ENCODE peak calls at places on chromosomes 5 and 9, in five cellular contexts. One of them, this sample, is unnamed.

GRCh38 chr5:125298258-125298657 is 551.8 kb upstream of the ZNF608 start:
- DNase-seq in BJ: no peak
- DNase-seq in cardiac fibroblast: peak
- DNase-seq in fibroblast of mammary gland: peak
- DNase-seq in HepG2: no peak
- DNase-seq in this sample: no peak

GRCh38 chr5:106521701-106522100 is 1149.0 kb downstream of the EFNA5 start:
- DNase-seq in BJ: no peak
- DNase-seq in cardiac fibroblast: peak
- DNase-seq in fibroblast of mammary gland: peak
- DNase-seq in HepG2: no peak
- DNase-seq in this sample: no peak

GRCh38 chr5:60842859-60843692 is 993 bp downstream of the ELOVL7 start:
- DNase-seq in BJ: no peak
- DNase-seq in cardiac fibroblast: no peak
- DNase-seq in fibroblast of mammary gland: no peak
- DNase-seq in HepG2: no peak
- DNase-seq in this sample: no peak

GRCh38 chr5:143509758-143510221 is 106.3 kb upstream of the NR3C1 start:
- DNase-seq in BJ: no peak
- DNase-seq in cardiac fibroblast: no peak
- DNase-seq in fibroblast of mammary gland: no peak
- DNase-seq in HepG2: no peak
- DNase-seq in this sample: no peak

GRCh38 chr9:25353783-25354182 is 324.5 kb downstream of the TUSC1 start:
- DNase-seq in BJ: no peak
- DNase-seq in cardiac fibroblast: no peak
- DNase-seq in fibroblast of mammary gland: no peak
- DNase-seq in HepG2: no peak
- DNase-seq in this sample: no peak

GRCh38 chr5:168740821-168741213 is 161.6 kb upstream of the PANK3 start:
- DNase-seq in BJ: no peak
- DNase-seq in cardiac fibroblast: no peak
- DNase-seq in fibroblast of mammary gland: no peak
- DNase-seq in HepG2: no peak
- DNase-seq in this sample: peak

GRCh38 chr9:35164711-35165110 is 2.9 kb downstream of the UNC13B start:
- DNase-seq in BJ: no peak
- DNase-seq in cardiac fibroblast: peak
- DNase-seq in fibroblast of mammary gland: peak
- DNase-seq in HepG2: no peak
- DNase-seq in this sample: no peak

GRCh38 chr9:91116226-91116625 is 245.5 kb downstream of the AUH start:
- DNase-seq in BJ: no peak
- DNase-seq in cardiac fibroblast: peak
- DNase-seq in fibroblast of mammary gland: peak
- DNase-seq in HepG2: no peak
- DNase-seq in this sample: no peak

GRCh38 chr5:147479431-147479830 is 30.4 kb downstream of the DPYSL3 start:
- DNase-seq in BJ: no peak
- DNase-seq in cardiac fibroblast: peak
- DNase-seq in fibroblast of mammary gland: peak
- DNase-seq in HepG2: no peak
- DNase-seq in this sample: no peak

GRCh38 chr9:20271723-20272122 is 350.6 kb downstream of the MLLT3 start:
- DNase-seq in BJ: no peak
- DNase-seq in cardiac fibroblast: no peak
- DNase-seq in fibroblast of mammary gland: peak
- DNase-seq in HepG2: no peak
- DNase-seq in this sample: no peak

GRCh38 chr5:176849611-176850227 is 39.4 kb downstream of the UNC5A start:
- DNase-seq in BJ: no peak
- DNase-seq in cardiac fibroblast: no peak
- DNase-seq in fibroblast of mammary gland: no peak
- DNase-seq in HepG2: no peak
- DNase-seq in this sample: no peak

GRCh38 chr5:42337143-42337542 is 86.1 kb upstream of the GHR start:
- DNase-seq in BJ: no peak
- DNase-seq in cardiac fibroblast: no peak
- DNase-seq in fibroblast of mammary gland: no peak
- DNase-seq in HepG2: no peak
- DNase-seq in this sample: no peak

GRCh38 chr5:18754201-18754600 is 1119.9 kb downstream of the TAF11L14 start:
- DNase-seq in BJ: no peak
- DNase-seq in cardiac fibroblast: no peak
- DNase-seq in fibroblast of mammary gland: no peak
- DNase-seq in HepG2: no peak
- DNase-seq in this sample: no peak

GRCh38 chr9:134214766-134215394 is 50.5 kb upstream of the RNU6ATAC start:
- DNase-seq in BJ: no peak
- DNase-seq in cardiac fibroblast: no peak
- DNase-seq in fibroblast of mammary gland: no peak
- DNase-seq in HepG2: peak
- DNase-seq in this sample: no peak

GRCh38 chr5:29252390-29252789 is 1941.1 kb upstream of the CDH6 start:
- DNase-seq in BJ: no peak
- DNase-seq in cardiac fibroblast: no peak
- DNase-seq in fibroblast of mammary gland: no peak
- DNase-seq in HepG2: peak
- DNase-seq in this sample: no peak

GRCh38 chr9:126365780-126366179 is 39.2 kb downstream of the MVB12B start:
- DNase-seq in BJ: no peak
- DNase-seq in cardiac fibroblast: no peak
- DNase-seq in fibroblast of mammary gland: no peak
- DNase-seq in HepG2: no peak
- DNase-seq in this sample: no peak

GRCh38 chr5:1060535-1060981 is 51.3 kb downstream of the SLC12A7 start:
- DNase-seq in BJ: no peak
- DNase-seq in cardiac fibroblast: no peak
- DNase-seq in fibroblast of mammary gland: no peak
- DNase-seq in HepG2: no peak
- DNase-seq in this sample: no peak

GRCh38 chr5:170527998-170528397 is 24.2 kb downstream of the KCNIP1 start:
- DNase-seq in BJ: no peak
- DNase-seq in cardiac fibroblast: no peak
- DNase-seq in fibroblast of mammary gland: no peak
- DNase-seq in HepG2: no peak
- DNase-seq in this sample: no peak

GRCh38 chr5:178077751-178078150 is 35.6 kb upstream of the N4BP3 start:
- DNase-seq in BJ: no peak
- DNase-seq in cardiac fibroblast: no peak
- DNase-seq in fibroblast of mammary gland: no peak
- DNase-seq in HepG2: peak
- DNase-seq in this sample: no peak

GRCh38 chr9:2817987-2818386 is 25.9 kb downstream of the PUM3 start:
- DNase-seq in BJ: no peak
- DNase-seq in cardiac fibroblast: peak
- DNase-seq in fibroblast of mammary gland: peak
- DNase-seq in HepG2: no peak
- DNase-seq in this sample: no peak

GRCh38 chr9:107308461-107308860 is 25.4 kb downstream of the RAD23B start:
- DNase-seq in BJ: no peak
- DNase-seq in cardiac fibroblast: no peak
- DNase-seq in fibroblast of mammary gland: no peak
- DNase-seq in HepG2: no peak
- DNase-seq in this sample: no peak

GRCh38 chr9:108568093-108568492 is 287.7 kb downstream of the ACTL7B start:
- DNase-seq in BJ: no peak
- DNase-seq in cardiac fibroblast: no peak
- DNase-seq in fibroblast of mammary gland: no peak
- DNase-seq in HepG2: peak
- DNase-seq in this sample: peak

GRCh38 chr9:33452828-33453271 is 5.5 kb upstream of the AQP3 start:
- DNase-seq in BJ: no peak
- DNase-seq in cardiac fibroblast: peak
- DNase-seq in fibroblast of mammary gland: peak
- DNase-seq in HepG2: peak
- DNase-seq in this sample: peak

GRCh38 chr9:93681316-93682154 is 105.2 kb downstream of the PHF2 start:
- DNase-seq in BJ: no peak
- DNase-seq in cardiac fibroblast: no peak
- DNase-seq in fibroblast of mammary gland: no peak
- DNase-seq in HepG2: peak
- DNase-seq in this sample: peak

GRCh38 chr9:91253488-91253887 is 108.2 kb downstream of the AUH start:
- DNase-seq in BJ: no peak
- DNase-seq in cardiac fibroblast: no peak
- DNase-seq in fibroblast of mammary gland: peak
- DNase-seq in HepG2: peak
- DNase-seq in this sample: no peak

GRCh38 chr5:23727271-23727670 is 219.9 kb downstream of the PRDM9 start:
- DNase-seq in BJ: no peak
- DNase-seq in cardiac fibroblast: no peak
- DNase-seq in fibroblast of mammary gland: no peak
- DNase-seq in HepG2: peak
- DNase-seq in this sample: no peak

GRCh38 chr5:67081259-67081658 is 115.3 kb downstream of the CD180 start:
- DNase-seq in BJ: no peak
- DNase-seq in cardiac fibroblast: no peak
- DNase-seq in fibroblast of mammary gland: no peak
- DNase-seq in HepG2: no peak
- DNase-seq in this sample: no peak

GRCh38 chr5:179142434-179143198 is 82.4 kb downstream of the ZNF354C start:
- DNase-seq in BJ: peak
- DNase-seq in cardiac fibroblast: peak
- DNase-seq in fibroblast of mammary gland: peak
- DNase-seq in HepG2: no peak
- DNase-seq in this sample: no peak

GRCh38 chr5:124697912-124698690 is 48.3 kb downstream of the ZNF608 start:
- DNase-seq in BJ: no peak
- DNase-seq in cardiac fibroblast: peak
- DNase-seq in fibroblast of mammary gland: no peak
- DNase-seq in HepG2: no peak
- DNase-seq in this sample: no peak

GRCh38 chr5:172871982-172872381 is 37.9 kb downstream of the ERGIC1 start:
- DNase-seq in BJ: no peak
- DNase-seq in cardiac fibroblast: no peak
- DNase-seq in fibroblast of mammary gland: peak
- DNase-seq in HepG2: no peak
- DNase-seq in this sample: no peak

GRCh38 chr5:10724799-10725507 is 36.1 kb downstream of the DAP start:
- DNase-seq in BJ: no peak
- DNase-seq in cardiac fibroblast: peak
- DNase-seq in fibroblast of mammary gland: peak
- DNase-seq in HepG2: peak
- DNase-seq in this sample: no peak

GRCh38 chr5:24177821-24178220 is 467.0 kb downstream of the CDH10 start:
- DNase-seq in BJ: no peak
- DNase-seq in cardiac fibroblast: no peak
- DNase-seq in fibroblast of mammary gland: peak
- DNase-seq in HepG2: no peak
- DNase-seq in this sample: no peak

GRCh38 chr5:30209752-30210151 is 983.7 kb upstream of the CDH6 start:
- DNase-seq in BJ: no peak
- DNase-seq in cardiac fibroblast: no peak
- DNase-seq in fibroblast of mammary gland: no peak
- DNase-seq in HepG2: no peak
- DNase-seq in this sample: no peak

DNA sequence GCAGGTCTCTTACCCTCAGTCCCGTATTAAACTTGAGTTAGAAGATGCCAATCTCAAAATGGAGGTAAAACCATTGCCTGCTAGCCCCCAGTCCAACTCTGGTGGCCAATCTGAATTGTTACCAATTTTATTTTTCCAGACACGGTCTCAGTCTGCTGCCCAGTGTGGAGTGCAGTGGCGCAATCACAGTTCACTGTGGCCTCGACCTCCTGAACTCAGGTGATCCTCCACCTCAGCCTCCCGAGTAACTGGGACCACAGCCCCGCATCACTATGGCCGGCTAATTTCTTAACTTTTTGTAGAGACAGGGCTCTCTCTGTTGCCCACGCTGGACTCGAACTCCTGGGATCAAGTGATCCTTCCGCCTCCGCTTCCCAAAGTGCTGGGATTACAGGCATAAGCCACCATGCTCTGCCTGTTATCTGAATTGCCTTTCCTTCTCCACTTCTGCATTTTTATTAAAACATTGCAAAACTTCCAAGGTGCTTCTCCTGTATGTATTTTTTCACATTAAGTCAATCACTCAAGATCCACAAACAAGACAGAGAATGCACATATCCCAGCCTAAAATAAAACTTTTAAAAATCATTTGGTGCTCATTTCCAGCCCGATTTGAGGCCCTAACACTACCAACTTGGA is 2.3 kb downstream of the FANCC start:
- DNase-seq in BJ: no peak
- DNase-seq in cardiac fibroblast: no peak
- DNase-seq in fibroblast of mammary gland: no peak
- DNase-seq in HepG2: peak
- DNase-seq in this sample: no peak
- H3K4me3 ChIP-seq in BJ: no peak
- H3K4me3 ChIP-seq in cardiac fibroblast: no peak
- H3K4me3 ChIP-seq in fibroblast of mammary gland: no peak
- H3K4me3 ChIP-seq in HepG2: no peak
- H3K4me3 ChIP-seq in this sample: no peak

DNA sequence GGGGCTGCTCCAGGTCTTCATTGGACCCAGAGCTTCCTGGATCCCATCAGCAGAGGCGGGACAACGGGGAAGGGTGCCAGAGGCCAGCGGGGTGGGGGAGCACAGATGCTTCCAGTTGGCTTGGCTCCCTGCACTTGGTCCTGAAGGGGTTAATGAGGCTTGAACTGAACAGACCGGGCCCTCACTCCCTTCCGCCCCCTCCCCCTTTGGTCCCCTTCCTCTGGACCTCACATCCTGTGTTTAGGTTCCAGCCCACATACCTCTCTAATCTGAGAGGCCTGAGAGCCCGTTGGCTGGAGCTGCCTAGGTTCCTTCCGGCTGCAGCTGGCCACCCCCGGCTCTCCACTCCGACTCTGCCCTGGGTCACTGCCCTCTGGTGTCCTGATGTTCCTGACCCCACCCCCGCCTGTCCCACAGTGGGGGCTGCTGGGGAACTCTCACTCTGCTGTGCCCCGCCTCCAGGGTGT is 32.3 kb downstream of the PTPA start:
- DNase-seq in BJ: no peak
- DNase-seq in cardiac fibroblast: peak
- DNase-seq in fibroblast of mammary gland: peak
- DNase-seq in HepG2: peak
- DNase-seq in this sample: peak
- H3K4me3 ChIP-seq in BJ: peak
- H3K4me3 ChIP-seq in cardiac fibroblast: peak
- H3K4me3 ChIP-seq in fibroblast of mammary gland: peak
- H3K4me3 ChIP-seq in HepG2: no peak
- H3K4me3 ChIP-seq in this sample: no peak

GRCh38 chr5:134749415-134749814 is 9.2 kb upstream of the DDX46 start:
- DNase-seq in BJ: no peak
- DNase-seq in cardiac fibroblast: no peak
- DNase-seq in fibroblast of mammary gland: no peak
- DNase-seq in HepG2: no peak
- DNase-seq in this sample: no peak
- H3K4me3 ChIP-seq in BJ: no peak
- H3K4me3 ChIP-seq in cardiac fibroblast: no peak
- H3K4me3 ChIP-seq in fibroblast of mammary gland: no peak
- H3K4me3 ChIP-seq in HepG2: no peak
- H3K4me3 ChIP-seq in this sample: no peak

DNA sequence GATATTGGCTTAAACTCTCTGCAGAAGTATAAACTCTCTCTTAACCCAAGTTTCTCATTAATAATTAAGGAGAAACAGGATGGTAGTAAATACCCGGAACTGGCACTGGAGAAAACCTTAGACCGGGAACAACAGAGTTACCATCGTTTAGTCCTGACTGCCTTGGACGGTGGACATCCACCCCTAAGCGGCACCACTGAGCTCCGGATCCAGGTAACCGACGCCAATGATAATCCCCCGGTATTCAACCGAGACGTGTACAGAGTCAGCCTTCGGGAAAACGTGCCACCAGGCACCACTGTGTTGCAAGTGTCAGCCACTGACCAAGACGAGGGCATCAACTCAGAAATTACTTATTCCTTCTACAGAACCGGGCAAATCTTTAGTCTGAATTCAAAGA is 861 bp downstream of the PCDHGB5 start:
- DNase-seq in BJ: no peak
- DNase-seq in cardiac fibroblast: no peak
- DNase-seq in fibroblast of mammary gland: no peak
- DNase-seq in HepG2: no peak
- DNase-seq in this sample: no peak
- H3K4me3 ChIP-seq in BJ: no peak
- H3K4me3 ChIP-seq in cardiac fibroblast: no peak
- H3K4me3 ChIP-seq in fibroblast of mammary gland: no peak
- H3K4me3 ChIP-seq in HepG2: no peak
- H3K4me3 ChIP-seq in this sample: no peak

This sample was measured in lower leg skin.